ENCODE peak calls at places on chromosomes 6 and 20, in nine cellular contexts. S is GM10248; Y is T-helper 9 cell; Z is kidney tubule cell; P is occipital lobe; W is NCI-H774; L is left colon; C is stimulated activated CD8-positive, alpha-beta memory T cell treated with anti-CD3 and anti-CD28 coated beads, Interleukin-15, amount 100 ng/mL, for 48 hours; G is NCI-H524. B is an unnamed sample.

GRCh38 chr6:101716387-101716786 is 322.9 kb downstream of the GRIK2 start:
- DNase-seq in Z (no peak), G (no peak), C (no peak), S (no peak), P (no peak), W (no peak), Y (no peak), L (no peak), B (no peak)

GRCh38 chr6:34630040-34630439 is 66.5 kb downstream of the ILRUN start:
- DNase-seq in C (no peak), W (no peak), G (no peak), P (no peak), Y (no peak), S (no peak), Z (peak), L (no peak), B (no peak)

GRCh38 chr6:31738048-31738979 is 1.5 kb upstream of the MSH5 start:
- DNase-seq in Y (peak), L (peak), Z (peak), W (peak), C (peak), G (no peak), S (peak), P (no peak), B (peak)

GRCh38 chr20:18904624-18905023 is 91.0 kb downstream of the SCP2D1 start:
- DNase-seq in P (no peak), W (no peak), G (peak), Y (no peak), L (no peak), Z (no peak), C (no peak), S (no peak), B (no peak)

GRCh38 chr20:58020656-58021454 is 207.6 kb downstream of the ANKRD60 start:
- DNase-seq in L (no peak), P (no peak), Y (no peak), G (no peak), S (no peak), W (no peak), Z (no peak), C (no peak), B (no peak)

GRCh38 chr20:9200620-9201019 is 131.7 kb downstream of the PLCB4 start:
- DNase-seq in P (no peak), G (no peak), S (no peak), W (no peak), L (no peak), Z (peak), C (no peak), Y (no peak), B (no peak)

GRCh38 chr20:764255-764654 is 4.0 kb downstream of the SLC52A3 start:
- DNase-seq in Z (no peak), C (no peak), L (no peak), G (no peak), P (no peak), Y (no peak), W (no peak), S (no peak), B (no peak)

GRCh38 chr20:4038676-4039075 is 23.3 kb upstream of the RNF24 start:
- DNase-seq in Y (no peak), W (no peak), S (no peak), P (no peak), C (no peak), L (no peak), Z (no peak), G (no peak), B (no peak)

GRCh38 chr6:14927398-14927797 is 318.5 kb upstream of the JARID2 start:
- DNase-seq in S (no peak), P (no peak), Y (no peak), L (no peak), Z (no peak), W (no peak), C (no peak), G (peak), B (no peak)